ENCODE peak calls at places on chromosomes 11 and 22, in seven cellular contexts. V is brain microvascular endothelial cell, Z is spleen, W is fibroblast of lung, H is pancreas, E is HCT116, F is ovary. S is an unnamed sample.

GRCh38 chr22:42673898-42674390 is 24.8 kb upstream of the CYB5R3 start:
- DNase-seq in V (no peak), F (no peak), Z (no peak), W (peak; percentile 33), E (no peak), H (no peak), S (no peak)

GRCh38 chr22:24179478-24180210 is 1.6 kb upstream of the SUSD2 start:
- DNase-seq in V (no peak), H (no peak), W (no peak), Z (no peak), E (no peak), F (no peak), S (peak; percentile 72)

GRCh38 chr22:28883917-28884753 is 763 bp downstream of the ZNRF3 start:
- DNase-seq in V (peak; percentile 15), Z (peak; percentile 90), W (peak; percentile 39), F (peak; percentile 69), E (peak; percentile 12), H (peak; percentile 39), S (peak; percentile 87)

GRCh38 chr11:36309779-36310178 is 13.7 kb downstream of the PRR5L start:
- DNase-seq in V (no peak), F (no peak), H (no peak), W (no peak), Z (no peak), E (no peak), S (no peak)

GRCh38 chr11:2790581-2790925 is 90.8 kb upstream of the KCNQ1OT1 start:
- DNase-seq in V (no peak), W (no peak), Z (peak; percentile 61), F (peak; percentile 16), H (no peak), E (no peak), S (peak; percentile 26)

GRCh38 chr11:124656759-124657627 is 16.5 kb downstream of the SIAE start:
- DNase-seq in W (peak; percentile 71), V (peak; percentile 60), Z (no peak), F (no peak), E (no peak), H (no peak), S (no peak)

GRCh38 chr22:21568207-21569075 is 927 bp downstream of the UBE2L3 start:
- DNase-seq in V (no peak), E (no peak), W (peak; percentile 32), H (no peak), Z (peak; percentile 81), F (no peak), S (peak; percentile 77)

GRCh38 chr11:134071766-134072403 is 3.0 kb downstream of the JAM3 start:
- DNase-seq in H (no peak), V (no peak), E (no peak), W (peak; percentile 23), Z (no peak), F (no peak), S (no peak)

GRCh38 chr22:22892096-22893052 is 4.8 kb downstream of the IGLL5 start:
- DNase-seq in H (no peak), W (no peak), E (no peak), F (no peak), Z (no peak), V (no peak), S (peak; percentile 9)

GRCh38 chr11:45857834-45858492 is 10.7 kb downstream of the CRY2 start:
- DNase-seq in H (peak; percentile 79), F (peak; percentile 42), Z (no peak), E (no peak), W (peak; percentile 95), V (peak; percentile 56), S (peak; percentile 84)

GRCh38 chr11:17063171-17064002 is 14.1 kb downstream of the RPS13 start:
- DNase-seq in E (peak; percentile 42), Z (peak; percentile 81), W (peak; percentile 28), F (peak; percentile 63), V (peak; percentile 50), H (peak; percentile 55), S (peak; percentile 42)

GRCh38 chr22:43851979-43852307 is 10.4 kb downstream of the SULT4A1 start:
- DNase-seq in W (no peak), V (no peak), F (no peak), E (no peak), H (no peak), Z (no peak), S (no peak)

GRCh38 chr22:49826603-49827306 is 918 bp downstream of the BRD1 start:
- DNase-seq in E (no peak), F (peak; percentile 71), W (peak; percentile 55), V (no peak), Z (peak; percentile 90), H (peak; percentile 58), S (no peak)

GRCh38 chr11:4926607-4927006 is 2.5 kb upstream of the OR51G1 start:
- DNase-seq in E (no peak), F (no peak), W (peak; percentile 4), V (peak; percentile 16), Z (no peak), H (no peak), S (no peak)

GRCh38 chr22:22863001-22863400 is 24.6 kb upstream of the IGLL5 start:
- DNase-seq in V (no peak), H (no peak), F (no peak), E (no peak), W (no peak), Z (no peak), S (no peak)

DNA sequence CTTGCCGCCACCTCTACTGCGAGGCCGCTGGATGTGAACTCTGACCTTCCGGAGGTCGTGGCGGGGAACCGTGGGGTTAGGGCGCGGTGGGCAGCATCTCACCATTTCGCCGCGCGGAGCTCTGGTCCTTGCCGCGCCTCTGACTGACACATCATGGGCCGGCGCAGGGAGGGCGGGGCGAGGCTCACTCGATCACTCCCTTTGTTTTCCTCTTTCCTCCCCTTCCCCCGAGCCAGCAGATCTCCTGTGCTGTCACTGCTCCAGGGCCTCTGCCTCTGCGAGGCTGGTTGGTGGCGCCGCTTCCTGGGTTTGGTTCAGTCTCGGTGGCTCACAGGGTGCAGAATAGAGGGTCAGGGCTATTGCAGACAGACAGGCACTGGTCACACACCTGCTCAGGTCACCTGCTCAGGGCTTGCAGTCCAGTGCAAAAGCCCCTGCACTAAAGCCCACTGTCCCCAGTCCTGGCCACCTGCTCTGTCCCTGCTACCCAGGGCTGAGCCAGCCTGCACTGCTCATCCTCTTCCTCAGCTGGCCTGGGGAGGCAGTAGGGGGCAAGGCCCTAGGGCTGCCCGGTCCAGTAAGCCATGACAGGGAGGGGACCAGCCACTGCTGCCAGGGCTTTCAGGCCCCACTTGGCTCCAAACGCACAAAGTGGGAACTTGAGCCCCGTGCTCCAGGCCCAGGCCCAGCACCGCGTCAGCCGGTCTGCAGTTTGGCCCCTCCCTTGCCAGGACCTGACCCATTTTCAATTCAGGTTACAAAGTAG is 36.2 kb downstream of the PISD start:
- DNase-seq in F (peak; percentile 50), W (peak; percentile 40), Z (peak; percentile 83), V (peak; percentile 43), E (no peak), H (no peak), S (peak; percentile 79)
- H3K4me3 ChIP-seq in F (peak overlapping the region; percentile 11), W (no peak overlapping the region), Z (no peak overlapping the region), V (peak overlapping the region; percentile 27), E (no peak overlapping the region), H (no peak overlapping the region), S (no peak overlapping the region)

GRCh38 chr11:65851083-65851579 is 6.8 kb downstream of the CFL1 start:
- DNase-seq in F (no peak), V (no peak), W (no peak), H (no peak), Z (no peak), E (no peak), S (no peak)
- H3K36me3 ChIP-seq in F (no peaks in the 10 kb centered on the region), V (peaks cover 53% of the 10 kb centered on the region), W (peaks cover 45% of the 10 kb centered on the region), H (peaks cover 15% of the 10 kb centered on the region), Z (peaks cover 57% of the 10 kb centered on the region), E (peaks cover 26% of the 10 kb centered on the region), S (peaks cover 6% of the 10 kb centered on the region)

GRCh38 chr11:64747961-64748715 is 4.2 kb upstream of the RASGRP2 start:
- DNase-seq in E (no peak), F (no peak), V (no peak), Z (peak; percentile 69), W (peak; percentile 65), H (no peak), S (no peak)

GRCh38 chr11:64752106-64752970 is 7.4 kb downstream of the PYGM start:
- DNase-seq in E (no peak), F (no peak), V (no peak), W (no peak), H (no peak), Z (peak; percentile 42), S (no peak)

GRCh38 chr11:64751136-64751535 is 7.2 kb upstream of the RASGRP2 start:
- DNase-seq in W (no peak), H (no peak), E (no peak), F (no peak), V (no peak), Z (peak; percentile 63), S (no peak)

GRCh38 chr11:64751580-64751979 is 7.6 kb upstream of the RASGRP2 start:
- DNase-seq in V (no peak), H (no peak), F (no peak), Z (no peak), E (no peak), W (no peak), S (no peak)

GRCh38 chr11:64750361-64751054 is 6.6 kb upstream of the RASGRP2 start:
- DNase-seq in F (no peak), H (no peak), Z (peak; percentile 73), V (no peak), W (no peak), E (no peak), S (no peak)
- TF ChIP-seq CTCF in F (no peak), H (no peak), Z (no peak), V (peak; percentile 15), W (no peak), E (no peak), S (no peak)

DNA sequence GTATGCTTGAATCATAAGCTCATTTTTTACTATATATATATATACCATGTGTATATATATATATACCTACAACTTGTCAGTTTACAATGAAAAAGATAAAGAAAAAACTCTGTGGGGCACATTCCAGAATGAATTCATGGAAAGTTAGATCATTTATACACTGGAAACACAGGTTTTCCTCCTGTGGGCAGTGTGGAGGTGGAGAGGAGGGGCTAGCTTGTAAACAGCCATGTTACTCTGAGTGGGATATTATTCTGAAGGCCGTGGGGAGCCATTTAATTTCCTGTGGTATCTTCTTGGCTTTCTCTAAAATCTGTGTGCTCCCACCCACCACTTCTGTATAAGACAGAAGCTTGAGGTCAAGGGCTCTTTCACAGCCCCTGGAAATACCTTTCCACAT is 273.4 kb upstream of the MTNR1B start:
- DNase-seq in V (no peak), Z (no peak), E (no peak), W (no peak), H (no peak), F (no peak), S (no peak)
- H3K4me3 ChIP-seq in V (no peak overlapping the region), Z (no peak overlapping the region), E (no peak overlapping the region), W (no peak overlapping the region), H (no peak overlapping the region), F (no peak overlapping the region), S (no peak overlapping the region)

GRCh38 chr11:114440971-114441810 is 1.9 kb downstream of the REXO2 start:
- DNase-seq in V (no peak), E (no peak), Z (no peak), H (no peak), W (no peak), F (no peak), S (no peak)
- H3K36me3 ChIP-seq in V (peaks cover 34% of the 10 kb centered on the region), E (peaks cover 5% of the 10 kb centered on the region), Z (peaks cover 4% of the 10 kb centered on the region), H (peaks cover 11% of the 10 kb centered on the region), W (peaks cover 3% of the 10 kb centered on the region), F (no peaks in the 10 kb centered on the region), S (peaks cover 13% of the 10 kb centered on the region)

S was measured in left lung.